ENCODE peak calls at places on chromosome 20, in four cellular contexts. A, O, C and D are unnamed samples.
A peak's percentile ranks its signal among the peaks of the same experiment; 100 is the strongest.

GRCh38 chr20:42319614-42320013 is 701.4 kb upstream of the CHD6 start:
- DNase-seq in O (no peak), A (no peak), C (no peak), D (no peak)

GRCh38 chr20:56628873-56629463 is at the start of gene TFAP2C:
- DNase-seq in A (peak; percentile 78), C (peak; percentile 84), O (peak; percentile 28), D (peak; percentile 86)

GRCh38 chr20:12575352-12576095 is 433.2 kb upstream of the SPTLC3 start:
- DNase-seq in A (peak; percentile 25), O (no peak), C (no peak), D (no peak)

GRCh38 chr20:4613184-4613583 is 108.5 kb upstream of the PRND start:
- DNase-seq in O (no peak), A (peak; percentile 57), C (no peak), D (no peak)

GRCh38 chr20:35568645-35569044 is 26.8 kb downstream of the ERGIC3 start:
- DNase-seq in A (peak; percentile 26), C (no peak), O (no peak), D (no peak)

GRCh38 chr20:54340667-54341081 is 132.8 kb downstream of the PFDN4 start:
- DNase-seq in O (no peak), A (no peak), C (no peak), D (no peak)

GRCh38 chr20:50470249-50470858 is 39.8 kb upstream of the PTPN1 start:
- DNase-seq in C (no peak), O (no peak), A (no peak), D (no peak)

GRCh38 chr20:53495357-53495756 is 98.3 kb downstream of the ZNF217 start:
- DNase-seq in O (no peak), A (no peak), C (no peak), D (no peak)

GRCh38 chr20:461254-462198 is 807 bp downstream of the TBC1D20 start:
- DNase-seq in A (peak; percentile 56), O (peak; percentile 42), C (peak; percentile 65), D (peak; percentile 72)

GRCh38 chr20:39032997-39033396 is 70.9 kb downstream of the DHX35 start:
- DNase-seq in A (no peak), C (no peak), O (no peak), D (no peak)

GRCh38 chr20:2986466-2986865 is 57.0 kb upstream of the GNRH2 start:
- DNase-seq in A (peak; percentile 74), C (no peak), O (no peak), D (no peak)

GRCh38 chr20:39874049-39874893 is 814.8 kb downstream of the MAFB start:
- DNase-seq in C (peak; percentile 74), A (peak; percentile 67), O (peak; percentile 42), D (peak; percentile 48)

GRCh38 chr20:19094959-19095541 is 117.4 kb upstream of the SLC24A3 start:
- DNase-seq in O (no peak), A (no peak), C (no peak), D (no peak)

GRCh38 chr20:51768759-51769517 is 748 bp upstream of the ATP9A start:
- DNase-seq in O (no peak), A (no peak), C (no peak), D (no peak)

GRCh38 chr20:44450938-44451450 is 24.7 kb upstream of the TTPAL start:
- DNase-seq in O (no peak), C (no peak), A (no peak), D (no peak)

GRCh38 chr20:18377896-18378481 is 88.8 kb downstream of the DZANK1 start:
- DNase-seq in O (no peak), C (no peak), A (no peak), D (no peak)

GRCh38 chr20:11982289-11982957 is 64.7 kb downstream of the BTBD3 start:
- DNase-seq in A (no peak), O (no peak), C (no peak), D (no peak)

GRCh38 chr20:24830649-24831048 is 118.4 kb upstream of the CST7 start:
- DNase-seq in O (no peak), C (no peak), A (no peak), D (no peak)

GRCh38 chr20:37323985-37324384 is 22.0 kb upstream of the SRC start:
- DNase-seq in C (no peak), A (peak; percentile 56), O (no peak), D (no peak)

GRCh38 chr20:42082611-42083010 is 464.4 kb upstream of the CHD6 start:
- DNase-seq in A (no peak), C (no peak), O (no peak), D (peak; percentile 50)

GRCh38 chr20:17935761-17936160 is 32.8 kb downstream of the SNX5 start:
- DNase-seq in A (no peak), C (no peak), O (no peak), D (no peak)

GRCh38 chr20:25549172-25549865 is 36.0 kb downstream of the NINL start:
- DNase-seq in A (no peak), O (no peak), C (no peak), D (no peak)

GRCh38 chr20:8678098-8678776 is 390.6 kb upstream of the PLCB4 start:
- DNase-seq in O (no peak), C (no peak), A (no peak), D (no peak)

GRCh38 chr20:64102647-64103354 is 4.6 kb downstream of the NPBWR2 start:
- DNase-seq in O (no peak), A (no peak), C (peak; percentile 63), D (no peak)

GRCh38 chr20:62772994-62773858 is 23.0 kb upstream of the MRGBP start:
- DNase-seq in A (peak; percentile 76), C (no peak), O (no peak), D (no peak)

GRCh38 chr20:11379257-11380011 is 538.3 kb upstream of the BTBD3 start:
- DNase-seq in O (peak; percentile 20), C (peak; percentile 57), A (no peak), D (no peak)

GRCh38 chr20:7291946-7292345 is 524.5 kb downstream of the BMP2 start:
- DNase-seq in O (no peak), A (no peak), C (no peak), D (no peak)

GRCh38 chr20:49045440-49046086 is 549 bp upstream of the CSE1L start:
- DNase-seq in O (no peak), C (peak; percentile 14), A (no peak), D (no peak)

GRCh38 chr20:2873747-2874041 is 413 bp downstream of the PTPRA start:
- DNase-seq in C (peak; percentile 82), O (peak; percentile 58), A (no peak), D (peak; percentile 55)

GRCh38 chr20:63312690-63313348 is 19.8 kb downstream of the COL20A1 start:
- DNase-seq in O (no peak), C (no peak), A (no peak), D (no peak)

GRCh38 chr20:63580796-63581461 is 6.9 kb upstream of the HELZ2 start:
- DNase-seq in C (peak; percentile 37), O (no peak), A (peak; percentile 79), D (no peak)

GRCh38 chr20:44962483-44962882 is 2.3 kb upstream of the TOMM34 start:
- DNase-seq in C (no peak), A (peak; percentile 30), O (no peak), D (no peak)

DNA sequence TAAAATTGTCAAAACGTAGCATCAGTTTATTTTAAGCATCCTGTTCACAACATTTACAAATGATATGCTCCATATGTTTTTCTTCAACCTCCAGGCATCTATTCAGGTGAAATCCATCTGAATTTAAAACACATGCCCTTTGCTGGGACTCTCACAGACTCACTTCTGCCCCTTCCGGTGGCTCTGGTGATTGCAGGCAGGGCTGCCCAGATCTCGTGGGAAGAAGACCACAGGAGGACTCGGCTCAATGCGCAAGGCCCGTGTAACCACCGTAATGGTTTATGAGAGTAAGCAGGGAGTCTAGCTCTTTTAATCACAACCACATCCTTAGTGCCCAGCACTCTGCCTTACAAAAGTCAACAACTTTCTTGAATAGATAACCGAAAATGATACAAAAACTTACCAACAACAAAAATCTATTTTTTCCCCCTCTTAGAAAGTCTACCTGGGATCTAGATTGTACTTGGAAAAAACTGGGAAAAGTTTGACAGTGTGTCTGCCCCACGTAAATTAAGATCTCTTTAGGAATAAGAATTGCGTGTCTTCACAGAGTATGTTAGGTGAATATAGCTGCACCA is 139.1 kb downstream of the KIF16B start:
- DNase-seq in O (peak; percentile 13), A (peak; percentile 16), C (peak; percentile 72), D (no peak)
- TF ChIP-seq CTCF in O (peak; percentile 58), A (peak; percentile 73), C (peak; percentile 56), D (peak; percentile 58)

GRCh38 chr20:34085544-34086040 is 26.5 kb downstream of the EIF2S2 start:
- DNase-seq in O (no peak), A (no peak), C (no peak), D (no peak)

GRCh38 chr20:34084227-34084923 is 27.7 kb downstream of the EIF2S2 start:
- DNase-seq in O (no peak), A (no peak), C (no peak), D (no peak)

GRCh38 chr20:34082232-34082887 is 29.7 kb downstream of the EIF2S2 start:
- DNase-seq in C (no peak), O (no peak), A (no peak), D (no peak)

GRCh38 chr20:34083781-34084180 is 28.3 kb downstream of the EIF2S2 start:
- DNase-seq in O (no peak), A (no peak), C (no peak), D (no peak)

GRCh38 chr20:34083137-34083536 is 28.9 kb downstream of the EIF2S2 start:
- DNase-seq in A (peak; percentile 98), O (no peak), C (no peak), D (no peak)
- TF ChIP-seq CTCF in A (peak; percentile 15), O (no peak), C (no peak), D (no peak)

GRCh38 chr20:22453244-22454080 is 130.9 kb downstream of the FOXA2 start:
- DNase-seq in O (no peak), C (no peak), A (peak; percentile 43), D (no peak)
- TF ChIP-seq CTCF in O (peak; percentile 87), C (peak; percentile 75), A (peak; percentile 84), D (peak; percentile 85)

GRCh38 chr20:46135856-46136633 is 17.9 kb downstream of the CD40 start:
- DNase-seq in A (no peak), C (no peak), O (no peak), D (no peak)

GRCh38 chr20:46137816-46138215 is 19.7 kb downstream of the CD40 start:
- DNase-seq in C (no peak), O (no peak), A (no peak), D (no peak)

GRCh38 chr20:46139908-46140482 is 21.9 kb downstream of the CD40 start:
- DNase-seq in O (no peak), C (no peak), A (peak; percentile 80), D (no peak)

GRCh38 chr20:46142124-46142523 is 24.0 kb downstream of the CD40 start:
- DNase-seq in C (no peak), A (no peak), O (no peak), D (no peak)

DNA sequence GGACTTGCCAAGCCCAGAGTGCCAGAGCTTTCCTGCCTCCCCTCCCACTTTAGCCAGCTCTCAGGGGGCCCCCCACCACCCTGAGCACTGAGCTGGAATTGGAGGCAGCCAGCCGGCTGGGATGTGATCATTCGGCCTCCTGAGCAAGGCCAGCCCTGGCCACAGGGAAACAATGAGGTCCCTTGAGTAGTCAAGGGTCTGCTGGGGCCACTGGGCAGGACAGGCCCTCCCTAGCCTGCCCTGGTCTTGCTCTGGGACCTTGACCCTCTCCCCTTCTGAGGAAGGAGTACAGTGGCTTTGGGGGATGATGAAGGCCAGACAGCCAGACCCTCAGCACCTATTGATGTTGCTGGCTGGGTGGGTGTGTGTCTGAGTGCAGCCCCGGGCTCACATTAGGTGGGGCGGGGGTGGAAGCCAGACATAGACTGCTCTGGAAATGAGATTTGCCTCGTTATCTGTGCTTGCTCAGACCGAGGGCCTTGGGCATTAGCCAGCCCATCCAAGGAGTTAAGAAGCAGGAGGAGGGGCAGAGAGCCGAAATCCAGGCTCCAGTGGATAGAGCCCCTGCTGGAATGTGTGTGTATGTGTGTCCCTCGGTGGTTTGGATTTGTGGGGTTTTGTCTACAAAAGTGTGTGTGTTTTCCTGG is 21.3 kb downstream of the CD40 start:
- DNase-seq in O (no peak), C (no peak), A (no peak), D (no peak)
- TF ChIP-seq CTCF in O (peak; percentile 18), C (no peak), A (no peak), D (no peak)